ENCODE peak calls at places on chromosomes 12 and 14, in six cellular contexts. L is endothelial cell, N is esophagus squamous epithelium, Q is GM13977, I is HL-60, K is progenitor cell of endocrine pancreas. T is an unnamed sample.

GRCh38 chr14:76181546-76181945 is 29.8 kb downstream of the GPATCH2L start:
- DNase-seq in L (no peak), N (no peak), Q (no peak), I (no peak), K (no peak), T (no peak)

GRCh38 chr12:53928054-53928879 is 10.4 kb upstream of the HOXC13 start:
- DNase-seq in L (peak), N (no peak), Q (no peak), I (no peak), K (no peak), T (no peak)

GRCh38 chr12:6097384-6097783 is 27.1 kb downstream of the VWF start:
- DNase-seq in L (no peak), N (no peak), Q (no peak), I (no peak), K (no peak), T (no peak)

GRCh38 chr14:101899263-101899662 is 65.1 kb upstream of the DYNC1H1 start:
- DNase-seq in L (no peak), N (no peak), Q (no peak), I (no peak), K (no peak), T (no peak)

GRCh38 chr12:223751-224240 is 9.8 kb upstream of the SLC6A12 start:
- DNase-seq in L (no peak), N (no peak), Q (no peak), I (no peak), K (no peak), T (no peak)

GRCh38 chr12:3634348-3634747 is 118.6 kb downstream of the CRACR2A start:
- DNase-seq in L (no peak), N (no peak), Q (no peak), I (no peak), K (no peak), T (no peak)

GRCh38 chr14:31960039-31960438 is 117.1 kb upstream of the ARHGAP5 start:
- DNase-seq in L (no peak), N (no peak), Q (no peak), I (no peak), K (no peak), T (no peak)

GRCh38 chr12:52349196-52349595 is 18.1 kb downstream of the KRT85 start:
- DNase-seq in L (no peak), N (no peak), Q (no peak), I (no peak), K (no peak), T (no peak)

GRCh38 chr12:111578276-111578970 is 20.7 kb downstream of the ATXN2 start:
- DNase-seq in L (no peak), N (no peak), Q (peak), I (peak), K (no peak), T (no peak)

GRCh38 chr12:5565933-5566632 is 134.2 kb downstream of the NTF3 start:
- DNase-seq in L (no peak), N (no peak), Q (no peak), I (no peak), K (no peak), T (no peak)

GRCh38 chr14:96635850-96636249 is 133.7 kb downstream of the PAPOLA start:
- DNase-seq in L (no peak), N (no peak), Q (no peak), I (no peak), K (no peak), T (no peak)

GRCh38 chr12:5438671-5439200 is 6.8 kb downstream of the NTF3 start:
- DNase-seq in L (no peak), N (no peak), Q (no peak), I (no peak), K (no peak), T (no peak)

GRCh38 chr12:92080390-92081285 is 65.0 kb downstream of the BTG1 start:
- DNase-seq in L (no peak), N (no peak), Q (no peak), I (no peak), K (no peak), T (no peak)

GRCh38 chr12:22409071-22409951 is 74.8 kb upstream of the ST8SIA1 start:
- DNase-seq in L (no peak), N (no peak), Q (peak), I (no peak), K (no peak), T (no peak)

GRCh38 chr12:102461501-102461900 is 18.9 kb downstream of the IGF1 start:
- DNase-seq in L (no peak), N (no peak), Q (no peak), I (no peak), K (no peak), T (no peak)

GRCh38 chr14:44829021-44829420 is 132.7 kb downstream of the KLHL28 start:
- DNase-seq in L (no peak), N (no peak), Q (no peak), I (no peak), K (no peak), T (no peak)

GRCh38 chr12:108187831-108188230 is 58.7 kb downstream of the WSCD2 start:
- DNase-seq in L (no peak), N (no peak), Q (no peak), I (no peak), K (no peak), T (no peak)

GRCh38 chr12:2902287-2902880 is 11.7 kb downstream of the TULP3 start:
- DNase-seq in L (no peak), N (no peak), Q (no peak), I (no peak), K (no peak), T (no peak)

GRCh38 chr14:61342486-61342885 is 21.1 kb downstream of the PRKCH start:
- DNase-seq in L (no peak), N (no peak), Q (no peak), I (no peak), K (no peak), T (no peak)

GRCh38 chr12:95648990-95649791 is 97.9 kb upstream of the USP44 start:
- DNase-seq in L (no peak), N (no peak), Q (no peak), I (no peak), K (no peak), T (no peak)

GRCh38 chr12:54273981-54274380 is 5.9 kb downstream of the CBX5 start:
- DNase-seq in L (no peak), N (no peak), Q (no peak), I (no peak), K (no peak), T (no peak)

GRCh38 chr14:96085369-96085768 is 46.2 kb downstream of the C14orf132 start:
- DNase-seq in L (no peak), N (no peak), Q (no peak), I (no peak), K (no peak), T (no peak)

GRCh38 chr12:111180830-111181726 is 187.8 kb downstream of the PHETA1 start:
- DNase-seq in L (no peak), N (no peak), Q (no peak), I (peak), K (no peak), T (peak)

GRCh38 chr12:12338528-12339168 is 11.4 kb downstream of the MANSC1 start:
- DNase-seq in L (no peak), N (no peak), Q (no peak), I (peak), K (no peak), T (no peak)

GRCh38 chr14:84006643-84007137 is 1523.3 kb upstream of the FLRT2 start:
- DNase-seq in L (peak), N (no peak), Q (no peak), I (no peak), K (no peak), T (no peak)

GRCh38 chr12:71299541-71300376 is 139.8 kb upstream of the LGR5 start:
- DNase-seq in L (no peak), N (no peak), Q (no peak), I (no peak), K (no peak), T (no peak)

GRCh38 chr14:53851394-53852056 is 105.1 kb downstream of the BMP4 start:
- DNase-seq in L (no peak), N (no peak), Q (no peak), I (no peak), K (no peak), T (no peak)

GRCh38 chr14:63672417-63673180 is 30.9 kb upstream of the WDR89 start:
- DNase-seq in L (no peak), N (no peak), Q (no peak), I (no peak), K (no peak), T (no peak)

GRCh38 chr12:87112946-87113345 is 856.8 kb upstream of the MGAT4C start:
- DNase-seq in L (no peak), N (no peak), Q (no peak), I (no peak), K (no peak), T (no peak)

GRCh38 chr12:22539055-22539454 is 5.3 kb downstream of the C2CD5 start:
- DNase-seq in L (no peak), N (no peak), Q (no peak), I (peak), K (no peak), T (no peak)

GRCh38 chr12:1907652-1908611 is 10.5 kb downstream of the CACNA2D4 start:
- DNase-seq in L (no peak), N (no peak), Q (no peak), I (no peak), K (peak), T (no peak)

GRCh38 chr12:98227162-98227561 is 288.2 kb upstream of the TMPO start:
- DNase-seq in L (no peak), N (no peak), Q (no peak), I (peak), K (no peak), T (no peak)
- TF ChIP-seq CTCF in L (peak), N (no peak), Q (peak), I (peak), K (peak), T (no peak)

GRCh38 chr14:64682173-64682710 is 22.0 kb upstream of the PLEKHG3 start:
- DNase-seq in L (no peak), N (no peak), Q (no peak), I (no peak), K (no peak), T (no peak)
- TF ChIP-seq CTCF in L (no peak), N (peak), Q (no peak), I (no peak), K (no peak), T (no peak)

DNA sequence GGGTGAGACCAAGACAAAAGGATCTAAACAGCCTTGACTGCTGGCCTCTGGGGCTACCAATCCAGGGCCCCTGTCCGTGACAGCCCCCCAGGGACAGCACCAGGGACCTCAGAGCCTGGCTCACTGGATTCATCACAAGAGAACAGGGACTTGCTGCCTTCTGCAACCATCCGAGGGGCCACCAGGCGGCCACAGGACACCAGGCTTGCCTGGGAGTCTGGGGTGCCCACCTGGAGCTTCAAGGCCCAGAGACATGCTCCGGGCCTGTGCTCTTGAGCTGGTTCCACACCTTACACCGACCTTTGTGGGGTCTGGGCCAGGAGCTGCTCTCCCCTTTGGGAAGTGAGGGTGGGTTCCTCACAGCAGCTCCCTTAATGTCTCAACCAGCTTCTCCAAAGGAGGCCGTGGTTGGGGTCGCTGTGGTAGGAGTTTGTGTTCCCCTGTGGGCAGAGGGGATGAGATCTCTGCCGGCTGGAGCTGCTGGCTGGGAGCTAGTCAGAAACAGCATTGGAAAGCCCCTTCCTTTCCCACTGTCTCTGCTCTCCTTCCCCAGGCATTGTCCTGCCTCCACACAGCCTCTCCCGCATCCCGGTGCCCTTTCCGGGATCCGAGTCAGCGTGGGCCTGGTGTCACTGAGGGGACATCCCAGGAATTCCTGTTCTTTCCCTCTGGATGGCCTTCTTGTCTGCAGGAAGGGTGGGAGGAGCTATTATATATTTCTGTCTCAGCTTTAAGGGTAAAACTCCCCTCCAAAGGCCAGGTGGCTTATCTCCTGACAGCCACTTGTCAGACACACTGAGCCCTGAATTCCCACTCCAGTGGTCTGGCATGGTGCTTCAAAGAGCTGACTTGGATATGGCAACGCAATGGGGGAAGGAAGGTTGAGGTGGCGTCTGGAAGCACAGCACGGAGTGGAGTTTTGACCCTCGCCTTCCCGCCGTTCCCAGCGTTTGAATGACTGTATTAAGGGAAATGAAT is 5.1 kb upstream of the PAPLN start:
- DNase-seq in L (peak), N (no peak), Q (peak), I (peak), K (no peak), T (no peak)
- TF ChIP-seq CTCF in L (peak), N (no peak), Q (peak), I (no peak), K (peak), T (peak)

DNA sequence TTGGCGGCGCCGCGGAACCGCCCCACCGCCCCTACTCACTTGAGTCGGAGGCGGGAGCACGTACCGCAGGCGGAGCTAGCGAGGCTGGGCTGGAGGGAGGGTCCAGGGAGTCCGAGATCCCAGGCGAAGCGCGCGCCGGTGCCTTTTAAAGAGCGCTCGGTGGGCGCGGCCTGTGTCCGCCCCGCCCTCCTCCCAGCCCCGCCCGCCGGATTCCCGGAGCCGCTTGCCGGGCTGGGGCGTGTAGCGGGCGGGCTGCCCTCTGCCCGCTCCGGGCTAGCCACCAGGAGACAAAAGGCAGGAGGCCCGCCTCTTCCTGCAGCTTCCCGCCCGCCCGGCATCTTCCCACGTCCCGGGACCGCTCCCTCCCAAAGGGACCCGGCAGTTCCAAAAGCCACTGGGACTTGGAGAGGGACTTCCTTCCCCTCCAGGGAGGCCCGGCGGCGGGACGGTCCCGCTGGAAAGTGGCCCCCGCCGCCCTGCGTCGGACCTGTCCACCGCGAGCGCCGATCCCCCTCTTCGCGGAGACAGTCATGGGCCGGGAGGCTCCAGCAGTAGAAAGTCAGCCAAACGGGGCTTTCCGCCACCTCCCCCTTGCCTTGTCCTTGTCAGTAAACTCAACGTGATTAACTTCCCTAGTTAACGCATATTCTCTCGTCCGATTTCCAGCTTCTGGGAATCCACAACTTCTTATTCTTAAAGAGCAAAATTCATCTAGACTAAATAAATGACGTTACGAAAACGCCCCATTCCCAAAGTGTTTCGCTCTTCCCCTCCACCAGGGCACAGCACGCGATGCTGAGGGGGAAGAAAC is at the start of gene CSRP2:
- DNase-seq in L (peak), N (peak), Q (peak), I (peak), K (peak), T (peak)
- TF ChIP-seq CTCF in L (no peak), N (no peak), Q (no peak), I (no peak), K (peak), T (no peak)

DNA sequence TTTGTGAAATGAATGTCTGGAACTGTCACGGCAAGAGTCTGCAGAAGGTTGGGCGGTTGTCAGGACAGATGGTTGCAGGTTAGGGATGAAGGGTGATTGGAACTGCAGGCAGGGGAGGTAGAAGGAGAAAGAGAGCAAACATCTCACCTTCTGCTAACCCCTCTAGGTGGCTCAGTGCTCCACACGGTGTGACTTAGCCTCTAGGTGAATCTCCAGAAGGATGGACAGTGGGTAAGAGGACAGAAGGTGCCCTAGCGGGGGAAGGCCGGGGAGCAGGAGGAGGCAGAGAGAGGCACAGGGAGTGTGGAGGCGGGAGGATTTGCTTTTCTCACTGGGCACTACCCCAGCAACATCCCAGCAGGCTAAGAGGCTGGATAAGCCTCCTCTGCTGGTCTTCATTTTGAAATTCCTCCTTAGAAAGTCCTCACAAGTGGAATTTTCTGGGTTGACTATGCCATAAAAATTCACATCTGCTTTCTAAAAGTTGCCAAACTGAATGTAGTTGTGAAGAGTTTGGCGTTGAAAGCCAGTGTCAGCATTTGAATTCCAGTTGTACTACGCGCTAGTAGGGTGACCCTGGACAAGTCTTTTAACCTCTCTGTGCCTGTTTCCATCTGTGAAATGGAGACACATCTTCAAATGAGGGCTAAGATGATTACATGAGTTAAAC is 10.7 kb upstream of the GPR68 start:
- DNase-seq in L (no peak), N (no peak), Q (no peak), I (no peak), K (no peak), T (no peak)
- TF ChIP-seq CTCF in L (no peak), N (no peak), Q (no peak), I (no peak), K (no peak), T (no peak)

GRCh38 chr12:67457136-67457535 is 188.0 kb downstream of the CAND1 start:
- DNase-seq in L (no peak), N (no peak), Q (no peak), I (no peak), K (no peak), T (no peak)
- TF ChIP-seq CTCF in L (no peak), N (no peak), Q (no peak), I (no peak), K (no peak), T (no peak)

DNA sequence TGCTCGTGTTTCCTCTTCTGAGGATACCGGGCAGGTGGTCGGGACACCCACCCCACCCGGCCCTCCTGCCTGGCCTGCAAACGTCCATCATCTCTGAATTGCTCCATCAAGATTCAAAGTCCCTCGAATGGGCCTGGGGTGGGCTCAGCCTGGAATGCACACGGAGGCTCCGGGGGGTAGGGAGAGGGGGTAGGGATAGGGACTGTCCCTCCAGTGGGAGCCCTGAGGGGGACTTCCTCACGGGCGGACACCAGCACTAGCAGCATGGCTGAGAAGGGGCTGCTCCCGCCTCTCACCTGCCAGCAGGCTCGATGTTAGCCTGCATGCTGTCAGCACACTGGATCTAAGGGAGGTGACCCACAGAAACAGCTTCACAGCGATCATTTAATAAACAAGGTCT is 6.5 kb downstream of the TMEM179 start:
- DNase-seq in L (no peak), N (no peak), Q (no peak), I (no peak), K (no peak), T (no peak)
- TF ChIP-seq CTCF in L (no peak), N (no peak), Q (no peak), I (no peak), K (no peak), T (no peak)

GRCh38 chr12:58299371-58299770 is 358.0 kb downstream of the ATP23 start:
- DNase-seq in L (no peak), N (no peak), Q (no peak), I (no peak), K (no peak), T (no peak)

GRCh38 chr12:58301337-58302122 is 360.2 kb downstream of the ATP23 start:
- DNase-seq in L (no peak), N (no peak), Q (no peak), I (no peak), K (no peak), T (no peak)

GRCh38 chr12:58306266-58306995 is 365.1 kb downstream of the ATP23 start:
- DNase-seq in L (no peak), N (no peak), Q (no peak), I (no peak), K (no peak), T (no peak)

GRCh38 chr12:58298793-58299192 is 357.4 kb downstream of the ATP23 start:
- DNase-seq in L (no peak), N (no peak), Q (no peak), I (no peak), K (no peak), T (no peak)

GRCh38 chr12:58302487-58303011 is 361.2 kb downstream of the ATP23 start:
- DNase-seq in L (no peak), N (no peak), Q (no peak), I (no peak), K (no peak), T (no peak)
- TF ChIP-seq CTCF in L (no peak), N (no peak), Q (no peak), I (no peak), K (no peak), T (no peak)